ENCODE peak calls at places on chromosomes 7 and 10, in eight cellular contexts. K is CD8-positive, alpha-beta memory T cell; Q is hippocampal formation; J is NCI-H69; L is tibial nerve; U is left ventricle myocardium inferior; Z is COR-L47; C is colonic mucosa. H is an unnamed sample.

GRCh38 chr10:132632091-132632561 is 94.5 kb downstream of the INPP5A start:
- DNase-seq in K (no peak), Q (no peak), J (no peak), L (no peak), U (peak), Z (no peak), C (no peak), H (no peak)

GRCh38 chr10:95728535-95728934 is 27.4 kb upstream of the ENTPD1 start:
- DNase-seq in K (no peak), Q (no peak), J (peak), L (no peak), U (no peak), Z (no peak), C (no peak), H (no peak)

GRCh38 chr7:76349313-76349885 is 9.4 kb downstream of the YWHAG start:
- DNase-seq in K (no peak), Q (no peak), J (no peak), L (no peak), U (no peak), Z (no peak), C (no peak), H (no peak)

GRCh38 chr10:116470071-116470470 is 42.4 kb downstream of the PNLIPRP3 start:
- DNase-seq in K (no peak), Q (no peak), J (no peak), L (no peak), U (no peak), Z (no peak), C (no peak), H (no peak)

GRCh38 chr7:55019329-55019690 is 493 bp downstream of the EGFR start:
- DNase-seq in K (no peak), Q (no peak), J (peak), L (peak), U (peak), Z (no peak), C (peak), H (no peak)

GRCh38 chr7:121138262-121138933 is 149.9 kb downstream of the CPED1 start:
- DNase-seq in K (no peak), Q (no peak), J (peak), L (no peak), U (no peak), Z (peak), C (no peak), H (no peak)

GRCh38 chr10:80196270-80196949 is 8.9 kb downstream of the ANXA11 start:
- DNase-seq in K (peak), Q (no peak), J (peak), L (no peak), U (no peak), Z (no peak), C (peak), H (peak)

GRCh38 chr7:98563183-98563495 is 53.9 kb upstream of the NPTX2 start:
- DNase-seq in K (no peak), Q (no peak), J (no peak), L (no peak), U (no peak), Z (no peak), C (no peak), H (no peak)

GRCh38 chr7:157294773-157295172 is 42.0 kb upstream of the DNAJB6 start:
- DNase-seq in K (no peak), Q (no peak), J (no peak), L (no peak), U (no peak), Z (no peak), C (no peak), H (no peak)

GRCh38 chr10:93749218-93749799 is 8.4 kb upstream of the LGI1 start:
- DNase-seq in K (no peak), Q (no peak), J (peak), L (no peak), U (no peak), Z (no peak), C (peak), H (no peak)

GRCh38 chr10:102455893-102456471 is 4.6 kb upstream of the C10orf95 start:
- DNase-seq in K (no peak), Q (no peak), J (no peak), L (no peak), U (no peak), Z (no peak), C (no peak), H (no peak)

GRCh38 chr10:113058175-113058961 is 108.3 kb downstream of the TCF7L2 start:
- DNase-seq in K (no peak), Q (no peak), J (no peak), L (no peak), U (no peak), Z (no peak), C (peak), H (no peak)

GRCh38 chr7:34451923-34452322 is 206.1 kb upstream of the NPSR1 start:
- DNase-seq in K (no peak), Q (no peak), J (no peak), L (no peak), U (no peak), Z (no peak), C (no peak), H (no peak)

GRCh38 chr10:78458983-78459638 is 425.4 kb downstream of the RPS24 start:
- DNase-seq in K (no peak), Q (no peak), J (peak), L (no peak), U (no peak), Z (peak), C (no peak), H (no peak)

H was measured in CD8-positive, alpha-beta T cell.